ENCODE peak calls at places on chromosomes 6 and 20, in five cellular contexts. Y is spleen, M is retinal pigment epithelial cell, S is tibial artery, P is BE2C. D is an unnamed sample.

GRCh38 chr6:108029226-108029921 is 45.2 kb downstream of the OSTM1 start:
- DNase-seq in Y (no peak), M (peak; percentile 92), S (no peak), P (no peak), D (no peak)

GRCh38 chr6:106063448-106063850 is 22.7 kb upstream of the PRDM1 start:
- DNase-seq in Y (no peak), M (no peak), S (no peak), P (no peak), D (no peak)

GRCh38 chr6:165245716-165246115 is 63.7 kb downstream of the C6orf118 start:
- DNase-seq in Y (no peak), M (no peak), S (no peak), P (no peak), D (no peak)

GRCh38 chr6:165227644-165228329 is 81.6 kb downstream of the C6orf118 start:
- DNase-seq in Y (no peak), M (no peak), S (no peak), P (no peak), D (no peak)

GRCh38 chr20:57195023-57195758 is 71.2 kb downstream of the BMP7 start:
- DNase-seq in Y (no peak), M (no peak), S (no peak), P (no peak), D (no peak)

GRCh38 chr6:110864816-110865215 is 9.8 kb upstream of the AMD1 start:
- DNase-seq in Y (no peak), M (no peak), S (no peak), P (no peak), D (no peak)

GRCh38 chr6:123808556-123808955 is 4.9 kb downstream of the NKAIN2 start:
- DNase-seq in Y (no peak), M (no peak), S (no peak), P (no peak), D (no peak)

GRCh38 chr6:166423781-166424180 is 41.0 kb upstream of the MPC1 start:
- DNase-seq in Y (no peak), M (no peak), S (no peak), P (no peak), D (no peak)

GRCh38 chr6:55282145-55282544 is 45.1 kb upstream of the GFRAL start:
- DNase-seq in Y (no peak), M (no peak), S (no peak), P (no peak), D (no peak)

GRCh38 chr20:8633366-8633765 is 435.5 kb upstream of the PLCB4 start:
- DNase-seq in Y (no peak), M (no peak), S (no peak), P (no peak), D (no peak)

GRCh38 chr6:48714286-48715049 is 603.5 kb upstream of the PTCHD4 start:
- DNase-seq in Y (no peak), M (no peak), S (no peak), P (no peak), D (no peak)

GRCh38 chr20:64006490-64006889 is 25.6 kb downstream of the PRPF6 start:
- DNase-seq in Y (no peak), M (no peak), S (no peak), P (no peak), D (no peak)

GRCh38 chr6:167768471-167769215 is 58.1 kb upstream of the AFDN start:
- DNase-seq in Y (peak; percentile 61), M (no peak), S (no peak), P (no peak), D (no peak)

GRCh38 chr20:60132827-60133549 is 174.8 kb downstream of the CDH26 start:
- DNase-seq in Y (no peak), M (no peak), S (no peak), P (no peak), D (no peak)

GRCh38 chr20:24993337-24994185 is 1.0 kb upstream of the APMAP start:
- DNase-seq in Y (no peak), M (no peak), S (no peak), P (no peak), D (no peak)

GRCh38 chr6:34393191-34393967 is 910 bp upstream of the NUDT3 start:
- DNase-seq in Y (no peak), M (no peak), S (no peak), P (no peak), D (no peak)

GRCh38 chr6:162344935-162345599 is 382.5 kb downstream of the PRKN start:
- DNase-seq in Y (no peak), M (no peak), S (no peak), P (no peak), D (no peak)

GRCh38 chr6:100176321-100176950 is 182.4 kb upstream of the MCHR2 start:
- DNase-seq in Y (no peak), M (peak; percentile 48), S (peak; percentile 34), P (peak; percentile 19), D (no peak)

GRCh38 chr6:73873081-73873480 is 177.1 kb downstream of the CD109 start:
- DNase-seq in Y (no peak), M (no peak), S (no peak), P (no peak), D (no peak)

GRCh38 chr6:33314943-33315752 is 1.3 kb upstream of the TAPBP start:
- DNase-seq in Y (peak; percentile 89), M (no peak), S (no peak), P (no peak), D (no peak)

GRCh38 chr6:23272536-23272935 is 703.2 kb downstream of the HDGFL1 start:
- DNase-seq in Y (no peak), M (no peak), S (no peak), P (no peak), D (no peak)

GRCh38 chr6:127992144-127992543 is 91.3 kb upstream of the THEMIS start:
- DNase-seq in Y (no peak), M (no peak), S (no peak), P (no peak), D (no peak)

GRCh38 chr6:110876170-110876773 is 1.7 kb downstream of the AMD1 start:
- DNase-seq in Y (peak; percentile 94), M (peak; percentile 76), S (peak; percentile 92), P (peak; percentile 92), D (peak; percentile 89)

DNA sequence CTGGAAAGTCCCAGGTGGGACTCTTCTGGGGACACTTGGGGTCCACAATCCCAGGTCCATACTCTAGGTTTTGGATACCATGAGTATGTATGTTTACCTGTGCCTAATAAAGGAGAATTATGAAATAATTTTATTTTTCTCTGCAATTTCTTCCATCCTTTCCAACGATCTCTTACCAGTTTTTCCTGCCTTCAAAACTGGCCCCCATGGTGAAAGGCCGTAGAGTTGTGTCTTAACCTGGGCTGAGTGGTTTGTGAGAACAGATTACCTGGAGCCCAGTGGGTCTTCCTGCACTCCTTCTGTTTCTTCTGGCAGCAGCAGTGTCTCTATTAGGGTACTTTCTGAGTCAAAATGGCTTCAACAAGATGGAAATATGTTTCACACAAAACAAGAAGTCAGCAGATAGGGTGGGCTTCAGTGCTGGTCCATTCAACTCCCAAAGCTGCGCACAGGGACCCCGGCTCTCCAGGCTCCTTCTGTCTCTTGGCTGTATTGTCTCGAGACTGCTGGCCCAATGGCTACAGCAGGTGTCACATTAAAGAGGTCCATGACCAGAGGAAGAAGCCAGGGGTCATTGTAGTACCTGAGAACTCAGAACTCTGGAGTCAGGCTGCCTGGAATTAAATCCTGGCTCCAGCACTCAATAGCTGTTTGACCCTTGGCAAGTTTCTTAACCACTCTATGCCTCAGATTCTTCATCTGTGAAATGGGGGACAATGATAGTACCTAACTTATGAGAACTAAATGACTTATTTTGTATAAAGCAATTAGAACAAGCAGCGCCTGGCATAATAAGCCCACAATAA is 10.5 kb upstream of the RBCK1 start:
- DNase-seq in Y (peak; percentile 20), M (no peak), S (no peak), P (no peak), D (no peak)
- TF ChIP-seq CTCF in Y (no peak), M (no peak), S (no peak), P (no peak), D (no peak)

DNA sequence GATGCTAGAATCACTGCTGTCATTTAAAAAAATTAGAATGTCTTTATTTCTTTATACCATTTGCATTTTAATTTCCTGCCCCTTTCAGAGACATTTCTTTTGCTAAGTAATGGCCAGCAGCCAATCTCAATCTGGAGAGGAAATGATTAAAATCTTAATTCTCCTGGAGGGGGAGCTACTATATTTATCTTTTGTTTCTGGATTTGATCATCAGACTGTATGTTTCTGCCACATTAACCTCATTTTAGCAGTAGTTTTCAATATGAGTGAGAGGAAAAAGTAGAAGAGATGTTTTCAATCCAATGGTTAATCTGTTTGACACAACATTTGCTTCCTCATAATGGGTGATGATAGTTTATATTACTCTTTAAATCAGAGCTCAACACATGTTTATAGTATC is 138.0 kb downstream of the FUT9 start:
- DNase-seq in Y (no peak), M (no peak), S (no peak), P (no peak), D (no peak)
- TF ChIP-seq CTCF in Y (no peak), M (peak; percentile 16), S (no peak), P (no peak), D (no peak)

GRCh38 chr20:59013031-59013951 is 5.9 kb upstream of the TUBB1 start:
- DNase-seq in Y (peak; percentile 54), M (no peak), S (no peak), P (no peak), D (peak; percentile 4)

GRCh38 chr20:59013959-59014608 is 5.1 kb upstream of the TUBB1 start:
- DNase-seq in Y (peak; percentile 65), M (no peak), S (no peak), P (no peak), D (no peak)

GRCh38 chr20:59015411-59015810 is 3.8 kb upstream of the TUBB1 start:
- DNase-seq in Y (peak; percentile 55), M (no peak), S (no peak), P (no peak), D (peak; percentile 7)

GRCh38 chr20:59015812-59016711 is 3.2 kb upstream of the TUBB1 start:
- DNase-seq in Y (peak; percentile 57), M (no peak), S (no peak), P (peak; percentile 55), D (peak; percentile 14)

GRCh38 chr20:59014680-59015389 is 4.4 kb upstream of the TUBB1 start:
- DNase-seq in Y (peak; percentile 68), M (no peak), S (no peak), P (no peak), D (peak; percentile 13)
- TF ChIP-seq CTCF in Y (no peak), M (no peak), S (no peak), P (no peak), D (no peak)

GRCh38 chr6:40894962-40895799 is 143.8 kb downstream of the UNC5CL start:
- DNase-seq in Y (no peak), M (no peak), S (peak; percentile 27), P (peak; percentile 65), D (peak; percentile 69)
- TF ChIP-seq CTCF in Y (no peak), M (peak; percentile 82), S (peak; percentile 18), P (peak; percentile 67), D (peak; percentile 8)

D was measured in glutamatergic neuron.